ENCODE peak calls at places on chromosomes 5 and 9, in four cellular contexts. One of them, this sample, is unnamed.

GRCh38 chr5:150178262-150178661 is 11.6 kb upstream of the SLC6A7 start:
- DNase-seq in uterus: no peak
- DNase-seq in GM13976: no peak
- DNase-seq in RWPE1: no peak
- DNase-seq in this sample: no peak

GRCh38 chr9:76916231-76916630 is 10.3 kb upstream of the PRUNE2 start:
- DNase-seq in RWPE1: no peak
- DNase-seq in uterus: no peak
- DNase-seq in GM13976: no peak
- DNase-seq in this sample: no peak

GRCh38 chr9:110048473-110048975 is 159.4 kb downstream of the C9orf152 start:
- DNase-seq in uterus: peak
- DNase-seq in RWPE1: peak
- DNase-seq in GM13976: peak
- DNase-seq in this sample: peak

GRCh38 chr9:133599470-133600173 is 9.6 kb downstream of the FAM163B start:
- DNase-seq in GM13976: no peak
- DNase-seq in uterus: no peak
- DNase-seq in RWPE1: no peak
- DNase-seq in this sample: no peak

GRCh38 chr5:72503888-72504491 is 3.2 kb downstream of the ZNF366 start:
- DNase-seq in uterus: no peak
- DNase-seq in GM13976: peak
- DNase-seq in RWPE1: no peak
- DNase-seq in this sample: no peak

GRCh38 chr9:101566904-101567724 is 27.7 kb downstream of the PPP3R2 start:
- DNase-seq in GM13976: peak
- DNase-seq in RWPE1: peak
- DNase-seq in uterus: no peak
- DNase-seq in this sample: no peak

GRCh38 chr5:6827815-6828214 is 114.6 kb downstream of the TENT4A start:
- DNase-seq in GM13976: peak
- DNase-seq in RWPE1: no peak
- DNase-seq in uterus: no peak
- DNase-seq in this sample: peak

GRCh38 chr5:179137643-179138567 is 77.7 kb downstream of the ZNF354C start:
- DNase-seq in RWPE1: no peak
- DNase-seq in GM13976: no peak
- DNase-seq in uterus: no peak
- DNase-seq in this sample: no peak

GRCh38 chr9:126722922-126723806 is 81.7 kb upstream of the ZBTB43 start:
- DNase-seq in uterus: peak
- DNase-seq in GM13976: peak
- DNase-seq in RWPE1: peak
- DNase-seq in this sample: peak

GRCh38 chr9:78507008-78507407 is 210.1 kb downstream of the PSAT1 start:
- DNase-seq in RWPE1: no peak
- DNase-seq in uterus: no peak
- DNase-seq in GM13976: no peak
- DNase-seq in this sample: no peak

GRCh38 chr9:78510035-78510434 is 213.1 kb downstream of the PSAT1 start:
- DNase-seq in RWPE1: no peak
- DNase-seq in GM13976: no peak
- DNase-seq in uterus: no peak
- DNase-seq in this sample: no peak

DNA sequence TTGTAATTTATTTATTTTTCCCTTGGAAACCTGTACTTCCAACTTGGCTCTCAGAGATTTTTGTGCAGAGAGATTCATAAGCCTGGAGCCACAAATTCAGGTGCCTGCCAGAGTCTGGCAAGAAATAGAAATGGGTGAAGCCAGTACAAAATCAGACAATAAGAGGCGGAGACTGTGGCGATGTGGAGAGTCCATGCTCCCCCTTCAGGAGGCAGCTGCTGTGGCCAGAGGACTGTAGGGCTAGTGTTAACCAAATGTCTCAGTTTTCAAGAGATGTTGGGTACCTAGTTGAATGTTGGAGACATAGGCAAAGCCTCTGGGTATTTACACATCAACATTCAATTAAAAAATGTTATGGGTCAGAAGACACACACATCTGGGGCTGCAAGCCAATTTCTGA is 208.6 kb downstream of the PSAT1 start:
- DNase-seq in uterus: no peak
- DNase-seq in GM13976: no peak
- DNase-seq in RWPE1: no peak
- DNase-seq in this sample: no peak
- TF ChIP-seq CTCF in uterus: no peak
- TF ChIP-seq CTCF in GM13976: no peak
- TF ChIP-seq CTCF in RWPE1: no peak
- TF ChIP-seq CTCF in this sample: no peak

GRCh38 chr9:74771672-74772071 is 116.0 kb downstream of the TRPM6 start:
- DNase-seq in uterus: no peak
- DNase-seq in RWPE1: no peak
- DNase-seq in GM13976: no peak
- DNase-seq in this sample: no peak

GRCh38 chr9:74773886-74774479 is 113.7 kb downstream of the TRPM6 start:
- DNase-seq in uterus: peak
- DNase-seq in GM13976: peak
- DNase-seq in RWPE1: peak
- DNase-seq in this sample: no peak

GRCh38 chr9:74772126-74772525 is 115.6 kb downstream of the TRPM6 start:
- DNase-seq in RWPE1: no peak
- DNase-seq in uterus: no peak
- DNase-seq in GM13976: peak
- DNase-seq in this sample: no peak

GRCh38 chr9:74771262-74771585 is 116.5 kb downstream of the TRPM6 start:
- DNase-seq in GM13976: no peak
- DNase-seq in RWPE1: no peak
- DNase-seq in uterus: no peak
- DNase-seq in this sample: no peak

GRCh38 chr9:74770508-74771261 is 117.0 kb downstream of the TRPM6 start:
- DNase-seq in GM13976: peak
- DNase-seq in uterus: no peak
- DNase-seq in RWPE1: peak
- DNase-seq in this sample: no peak
- TF ChIP-seq CTCF in GM13976: peak
- TF ChIP-seq CTCF in uterus: no peak
- TF ChIP-seq CTCF in RWPE1: peak
- TF ChIP-seq CTCF in this sample: peak

GRCh38 chr5:69414885-69415583 is at the start of gene MARVELD2:
- DNase-seq in RWPE1: peak
- DNase-seq in GM13976: peak
- DNase-seq in uterus: peak
- DNase-seq in this sample: no peak
- TF ChIP-seq CTCF in RWPE1: peak
- TF ChIP-seq CTCF in GM13976: peak
- TF ChIP-seq CTCF in uterus: no peak
- TF ChIP-seq CTCF in this sample: peak

GRCh38 chr5:28770307-28770706 is 1731.9 kb upstream of the CDH9 start:
- DNase-seq in GM13976: no peak
- DNase-seq in RWPE1: no peak
- DNase-seq in uterus: no peak
- DNase-seq in this sample: no peak

GRCh38 chr5:28766565-28767158 is 1728.3 kb upstream of the CDH9 start:
- DNase-seq in GM13976: no peak
- DNase-seq in uterus: no peak
- DNase-seq in RWPE1: peak
- DNase-seq in this sample: no peak
- TF ChIP-seq CTCF in GM13976: no peak
- TF ChIP-seq CTCF in uterus: no peak
- TF ChIP-seq CTCF in RWPE1: peak
- TF ChIP-seq CTCF in this sample: peak

GRCh38 chr9:107830479-107830878 is 340.9 kb upstream of the KLF4 start:
- DNase-seq in GM13976: no peak
- DNase-seq in uterus: no peak
- DNase-seq in RWPE1: no peak
- DNase-seq in this sample: no peak
- TF ChIP-seq CTCF in GM13976: no peak
- TF ChIP-seq CTCF in uterus: no peak
- TF ChIP-seq CTCF in RWPE1: no peak
- TF ChIP-seq CTCF in this sample: no peak